ENCODE peak calls at places on chromosome 4, in ten cellular contexts. S is heart left ventricle, Y is OCI-LY7, F is SK-N-SH, K is Caco-2, H is DND-41, I is upper lobe of right lung, W is mucosa of descending colon, O is uterus, N is thoracic aorta. B is an unnamed sample. For H3K4me1, the result is how much of the 10 kb centered on the place peaks cover.

GRCh38 chr4:161936625-161937133 is 227.1 kb downstream of the FSTL5 start:
- DNase-seq in S (no peak), Y (no peak), F (peak), K (no peak), H (no peak), I (no peak), W (no peak), O (no peak), N (no peak), B (no peak)

GRCh38 chr4:16496501-16496900 is 270.2 kb upstream of the TAPT1 start:
- DNase-seq in S (no peak), Y (no peak), F (no peak), K (no peak), H (no peak), I (no peak), W (no peak), O (peak), N (no peak), B (no peak)

GRCh38 chr4:76748649-76749048 is 149.3 kb downstream of the SOWAHB start:
- DNase-seq in S (no peak), Y (peak), F (peak), K (no peak), H (peak), I (no peak), W (peak), O (no peak), N (no peak), B (no peak)

GRCh38 chr4:83075696-83076095 is 38.8 kb downstream of the PLAC8 start:
- DNase-seq in S (no peak), Y (no peak), F (no peak), K (no peak), H (no peak), I (no peak), W (no peak), O (peak), N (no peak), B (no peak)

GRCh38 chr4:154399259-154399974 is 92.2 kb downstream of the DCHS2 start:
- DNase-seq in S (no peak), Y (no peak), F (no peak), K (no peak), H (no peak), I (no peak), W (peak), O (peak), N (no peak), B (no peak)

GRCh38 chr4:24686866-24687672 is 102.7 kb upstream of the DHX15 start:
- DNase-seq in S (no peak), Y (peak), F (peak), K (peak), H (no peak), I (peak), W (peak), O (no peak), N (no peak), B (no peak)

GRCh38 chr4:45527160-45527559 is 596.7 kb downstream of the GABRG1 start:
- DNase-seq in S (no peak), Y (no peak), F (no peak), K (no peak), H (no peak), I (no peak), W (no peak), O (no peak), N (no peak), B (no peak)

GRCh38 chr4:87882861-87883260 is 50.1 kb downstream of the MEPE start:
- DNase-seq in S (no peak), Y (no peak), F (no peak), K (no peak), H (no peak), I (no peak), W (no peak), O (no peak), N (no peak), B (no peak)

GRCh38 chr4:65416875-65417274 is 253.4 kb downstream of the EPHA5 start:
- DNase-seq in S (peak), Y (no peak), F (no peak), K (no peak), H (peak), I (no peak), W (peak), O (no peak), N (no peak), B (peak)

GRCh38 chr4:61273237-61273636 is 73.1 kb downstream of the ADGRL3 start:
- DNase-seq in S (peak), Y (no peak), F (no peak), K (no peak), H (no peak), I (no peak), W (no peak), O (no peak), N (no peak), B (no peak)

GRCh38 chr4:7067147-7067522 is 729 bp downstream of the GRPEL1 start:
- DNase-seq in S (no peak), Y (no peak), F (no peak), K (no peak), H (no peak), I (peak), W (no peak), O (no peak), N (no peak), B (no peak)

GRCh38 chr4:125021189-125021588 is 293.6 kb upstream of the FAT4 start:
- DNase-seq in S (no peak), Y (no peak), F (no peak), K (no peak), H (no peak), I (no peak), W (no peak), O (no peak), N (no peak), B (no peak)

GRCh38 chr4:25441519-25442117 is 64.6 kb downstream of the ANAPC4 start:
- DNase-seq in S (peak), Y (peak), F (peak), K (peak), H (peak), I (peak), W (peak), O (no peak), N (no peak), B (peak)

GRCh38 chr4:104989363-104989762 is 157.3 kb upstream of the TET2 start:
- DNase-seq in S (no peak), Y (no peak), F (no peak), K (no peak), H (no peak), I (no peak), W (peak), O (peak), N (no peak), B (no peak)

GRCh38 chr4:52718123-52718522 is 33.1 kb downstream of the ERVMER34-1 start:
- DNase-seq in S (no peak), Y (no peak), F (no peak), K (no peak), H (no peak), I (no peak), W (no peak), O (no peak), N (no peak), B (no peak)

GRCh38 chr4:94764069-94764468 is 6.3 kb downstream of the BMPR1B start:
- DNase-seq in S (no peak), Y (no peak), F (no peak), K (no peak), H (no peak), I (no peak), W (no peak), O (no peak), N (no peak), B (no peak)

GRCh38 chr4:25535278-25535677 is 120.4 kb upstream of the SLC34A2 start:
- DNase-seq in S (no peak), Y (no peak), F (no peak), K (no peak), H (no peak), I (no peak), W (no peak), O (no peak), N (no peak), B (no peak)

GRCh38 chr4:6236816-6237390 is 32.7 kb upstream of the WFS1 start:
- DNase-seq in S (no peak), Y (no peak), F (no peak), K (peak), H (no peak), I (peak), W (no peak), O (no peak), N (no peak), B (no peak)

GRCh38 chr4:7430965-7431695 is 3.6 kb downstream of the PSAPL1 start:
- DNase-seq in S (no peak), Y (no peak), F (no peak), K (peak), H (no peak), I (peak), W (no peak), O (no peak), N (no peak), B (no peak)

GRCh38 chr4:81459233-81459632 is 12.5 kb downstream of the RASGEF1B start:
- DNase-seq in S (no peak), Y (no peak), F (no peak), K (no peak), H (no peak), I (no peak), W (no peak), O (no peak), N (no peak), B (no peak)

GRCh38 chr4:184473265-184473514 is 1.2 kb downstream of the IRF2 start:
- DNase-seq in S (no peak), Y (no peak), F (no peak), K (no peak), H (no peak), I (no peak), W (no peak), O (no peak), N (no peak), B (no peak)

GRCh38 chr4:16212138-16212782 is 14.0 kb downstream of the TAPT1 start:
- DNase-seq in S (peak), Y (no peak), F (no peak), K (no peak), H (no peak), I (no peak), W (no peak), O (no peak), N (no peak), B (no peak)

GRCh38 chr4:24974252-24974580 is 56.5 kb downstream of the LGI2 start:
- DNase-seq in S (no peak), Y (no peak), F (no peak), K (no peak), H (no peak), I (no peak), W (no peak), O (no peak), N (no peak), B (no peak)

GRCh38 chr4:61445374-61446063 is 245.4 kb downstream of the ADGRL3 start:
- DNase-seq in S (no peak), Y (no peak), F (no peak), K (no peak), H (no peak), I (no peak), W (no peak), O (no peak), N (no peak), B (no peak)

GRCh38 chr4:67152976-67153375 is 392.3 kb downstream of the CENPC start:
- DNase-seq in S (no peak), Y (no peak), F (no peak), K (no peak), H (no peak), I (no peak), W (no peak), O (no peak), N (no peak), B (no peak)

GRCh38 chr4:72966652-72967051 is 102.9 kb downstream of the COX18 start:
- DNase-seq in S (no peak), Y (no peak), F (no peak), K (no peak), H (no peak), I (no peak), W (no peak), O (no peak), N (no peak), B (no peak)

GRCh38 chr4:69689530-69690111 is 36.6 kb upstream of the UGT2A1 start:
- DNase-seq in S (no peak), Y (peak), F (peak), K (no peak), H (no peak), I (no peak), W (peak), O (no peak), N (no peak), B (no peak)

GRCh38 chr4:89308161-89308500 is 531 bp upstream of the GPRIN3 start:
- DNase-seq in S (no peak), Y (no peak), F (no peak), K (no peak), H (no peak), I (no peak), W (no peak), O (no peak), N (no peak), B (no peak)

GRCh38 chr4:174604198-174604597 is 81.9 kb upstream of the HPGD start:
- DNase-seq in S (no peak), Y (no peak), F (no peak), K (no peak), H (no peak), I (no peak), W (no peak), O (no peak), N (no peak), B (no peak)

GRCh38 chr4:168174308-168174707 is 82.0 kb downstream of the ANXA10 start:
- DNase-seq in S (no peak), Y (no peak), F (no peak), K (no peak), H (no peak), I (no peak), W (no peak), O (no peak), N (no peak), B (no peak)

DNA sequence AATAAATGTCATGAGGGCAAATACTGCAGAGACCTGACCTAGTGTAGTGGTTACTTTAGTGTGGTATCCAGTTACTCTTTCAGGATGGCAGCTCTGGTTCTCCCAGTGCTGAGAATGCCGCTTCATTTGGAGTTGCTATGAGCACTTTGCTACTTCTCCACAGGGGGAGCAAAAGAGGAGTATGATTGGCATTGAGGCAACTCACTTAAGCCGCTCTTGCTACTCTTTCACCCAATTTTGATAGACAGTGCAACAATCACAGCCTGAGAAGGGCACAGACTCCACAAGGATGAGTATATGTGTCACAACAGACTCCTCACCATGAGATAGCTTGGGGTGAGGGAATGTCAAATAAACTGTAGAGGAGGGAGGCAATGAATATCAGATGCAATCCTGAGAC is 81.2 kb downstream of the NPY1R start:
- DNase-seq in S (no peak), Y (no peak), F (peak), K (no peak), H (no peak), I (no peak), W (no peak), O (no peak), N (no peak), B (no peak)
- TF ChIP-seq CTCF in S (no peak), Y (peak), F (peak), K (no peak), H (no peak), I (no peak), W (no peak), O (no peak), N (no peak), B (no peak)

DNA sequence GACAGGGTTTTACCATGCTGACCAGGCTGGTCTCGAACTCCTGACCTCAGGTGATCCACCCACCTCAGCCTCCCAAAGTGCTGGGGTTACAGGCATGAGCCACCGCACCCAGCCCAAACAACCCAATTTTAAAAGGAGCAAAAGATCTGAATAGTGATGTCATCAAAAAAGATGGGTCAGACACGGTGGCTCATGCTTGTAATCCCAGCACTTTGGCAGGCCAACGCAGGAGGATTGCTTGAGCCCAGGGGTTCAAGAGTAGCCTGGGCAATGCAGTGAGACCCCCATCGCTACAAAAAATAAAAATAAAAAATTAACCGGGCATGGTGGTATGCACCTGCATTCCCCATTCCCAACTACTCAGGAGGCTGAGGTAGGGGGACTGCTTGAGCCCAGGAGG is 6.1 kb downstream of the ELF2 start:
- DNase-seq in S (no peak), Y (no peak), F (no peak), K (no peak), H (no peak), I (no peak), W (no peak), O (no peak), N (no peak), B (no peak)
- H3K4me1 ChIP-seq in S (under half), Y (under half), F (under half), K (under half), H (under half), I (under half), W (under half), O (under half), N (under half), B (half or more)

GRCh38 chr4:99301376-99302164 is 10.8 kb upstream of the ADH1A start:
- DNase-seq in S (no peak), Y (no peak), F (no peak), K (no peak), H (no peak), I (no peak), W (no peak), O (peak), N (no peak), B (no peak)

GRCh38 chr4:99305638-99306380 is 15.0 kb upstream of the ADH1A start:
- DNase-seq in S (no peak), Y (no peak), F (no peak), K (no peak), H (no peak), I (no peak), W (no peak), O (peak), N (no peak), B (no peak)

GRCh38 chr4:99300934-99301333 is 10.1 kb upstream of the ADH1A start:
- DNase-seq in S (peak), Y (no peak), F (no peak), K (no peak), H (no peak), I (peak), W (peak), O (peak), N (peak), B (peak)
- H3K4me3 ChIP-seq in S (no peak), Y (no peak), F (no peak), K (no peak), H (no peak), I (no peak), W (no peak), O (no peak), N (no peak), B (no peak)

GRCh38 chr4:32697281-32697814 is 1977.2 kb downstream of the PCDH7 start:
- DNase-seq in S (no peak), Y (peak), F (no peak), K (no peak), H (no peak), I (no peak), W (no peak), O (no peak), N (no peak), B (no peak)
- TF ChIP-seq CTCF in S (no peak), Y (peak), F (no peak), K (no peak), H (no peak), I (no peak), W (no peak), O (no peak), N (no peak), B (no peak)

GRCh38 chr4:107133965-107134364 is 97.9 kb upstream of the DKK2 start:
- DNase-seq in S (no peak), Y (no peak), F (no peak), K (no peak), H (no peak), I (no peak), W (no peak), O (no peak), N (no peak), B (no peak)
- H3K4me1 ChIP-seq in S (under half), Y (under half), F (under half), K (under half), H (under half), I (under half), W (under half), O (under half), N (under half), B (under half)

GRCh38 chr4:31100551-31100950 is 380.4 kb downstream of the PCDH7 start:
- DNase-seq in S (no peak), Y (no peak), F (no peak), K (no peak), H (no peak), I (no peak), W (no peak), O (no peak), N (no peak), B (no peak)
- H3K4me3 ChIP-seq in S (no peak), Y (no peak), F (no peak), K (no peak), H (no peak), I (no peak), W (no peak), O (no peak), N (peak), B (no peak)

GRCh38 chr4:158913766-158914165 is 144.9 kb downstream of the FNIP2 start:
- DNase-seq in S (no peak), Y (no peak), F (no peak), K (no peak), H (no peak), I (no peak), W (no peak), O (no peak), N (no peak), B (no peak)
- TF ChIP-seq CTCF in S (no peak), Y (no peak), F (no peak), K (no peak), H (no peak), I (no peak), W (no peak), O (no peak), N (no peak), B (no peak)

GRCh38 chr4:151417766-151418376 is 8.9 kb downstream of the FHIP1A start:
- DNase-seq in S (no peak), Y (no peak), F (no peak), K (no peak), H (no peak), I (no peak), W (no peak), O (no peak), N (no peak), B (no peak)

GRCh38 chr4:151417164-151417571 is 8.2 kb downstream of the FHIP1A start:
- DNase-seq in S (no peak), Y (no peak), F (no peak), K (peak), H (no peak), I (no peak), W (no peak), O (no peak), N (no peak), B (no peak)

GRCh38 chr4:151418385-151418784 is 9.4 kb downstream of the FHIP1A start:
- DNase-seq in S (no peak), Y (no peak), F (no peak), K (peak), H (no peak), I (no peak), W (peak), O (no peak), N (no peak), B (no peak)

GRCh38 chr4:151418856-151419255 is 9.9 kb downstream of the FHIP1A start:
- DNase-seq in S (no peak), Y (no peak), F (no peak), K (no peak), H (no peak), I (no peak), W (no peak), O (no peak), N (no peak), B (no peak)

GRCh38 chr4:151415978-151416377 is 7.0 kb downstream of the FHIP1A start:
- DNase-seq in S (no peak), Y (no peak), F (no peak), K (no peak), H (no peak), I (no peak), W (no peak), O (no peak), N (no peak), B (no peak)
- H3K4me1 ChIP-seq in S (under half), Y (under half), F (under half), K (under half), H (under half), I (under half), W (under half), O (under half), N (under half), B (under half)

GRCh38 chr4:123699823-123700822 is 303.5 kb downstream of the SPRY1 start:
- DNase-seq in S (peak), Y (no peak), F (no peak), K (no peak), H (no peak), I (no peak), W (no peak), O (no peak), N (no peak), B (no peak)
- H3K4me3 ChIP-seq in S (no peak), Y (no peak), F (no peak), K (no peak), H (no peak), I (no peak), W (no peak), O (no peak), N (peak), B (no peak)